ENCODE peak calls at places on chromosomes 11 and 22, in four cellular contexts. One of them, this sample, is unnamed.

GRCh38 chr22:46104170-46104880 is 46.0 kb upstream of the PPARA start:
- DNase-seq in foreskin fibroblast: no peak
- DNase-seq in left cardiac atrium: no peak
- DNase-seq in activated CD8-positive, alpha-beta T cell treated with anti-CD3 and anti-CD28 coated beads for 36 hours: no peak
- DNase-seq in this sample: no peak

GRCh38 chr11:35087648-35088047 is 51.3 kb upstream of the CD44 start:
- DNase-seq in left cardiac atrium: peak
- DNase-seq in activated CD8-positive, alpha-beta T cell treated with anti-CD3 and anti-CD28 coated beads for 36 hours: no peak
- DNase-seq in foreskin fibroblast: no peak
- DNase-seq in this sample: no peak

GRCh38 chr11:47183969-47184368 is 2.3 kb downstream of the PACSIN3 start:
- DNase-seq in foreskin fibroblast: no peak
- DNase-seq in activated CD8-positive, alpha-beta T cell treated with anti-CD3 and anti-CD28 coated beads for 36 hours: no peak
- DNase-seq in left cardiac atrium: no peak
- DNase-seq in this sample: no peak

GRCh38 chr22:25827415-25827814 is 85.4 kb downstream of the MYO18B start:
- DNase-seq in foreskin fibroblast: no peak
- DNase-seq in left cardiac atrium: no peak
- DNase-seq in activated CD8-positive, alpha-beta T cell treated with anti-CD3 and anti-CD28 coated beads for 36 hours: no peak
- DNase-seq in this sample: peak

GRCh38 chr11:2347449-2347848 is 29.7 kb upstream of the CD81 start:
- DNase-seq in foreskin fibroblast: no peak
- DNase-seq in left cardiac atrium: no peak
- DNase-seq in activated CD8-positive, alpha-beta T cell treated with anti-CD3 and anti-CD28 coated beads for 36 hours: no peak
- DNase-seq in this sample: no peak

GRCh38 chr22:25282346-25282670 is 62.9 kb downstream of the CRYBB2 start:
- DNase-seq in activated CD8-positive, alpha-beta T cell treated with anti-CD3 and anti-CD28 coated beads for 36 hours: no peak
- DNase-seq in left cardiac atrium: no peak
- DNase-seq in foreskin fibroblast: no peak
- DNase-seq in this sample: peak

GRCh38 chr11:79276900-79277299 is 163.9 kb downstream of the TENM4 start:
- DNase-seq in left cardiac atrium: no peak
- DNase-seq in foreskin fibroblast: no peak
- DNase-seq in activated CD8-positive, alpha-beta T cell treated with anti-CD3 and anti-CD28 coated beads for 36 hours: no peak
- DNase-seq in this sample: no peak

GRCh38 chr11:18749681-18750319 is 23.8 kb upstream of the IGSF22 start:
- DNase-seq in foreskin fibroblast: peak
- DNase-seq in left cardiac atrium: no peak
- DNase-seq in activated CD8-positive, alpha-beta T cell treated with anti-CD3 and anti-CD28 coated beads for 36 hours: no peak
- DNase-seq in this sample: no peak

GRCh38 chr11:129425214-129425613 is 49.6 kb downstream of the BARX2 start:
- DNase-seq in activated CD8-positive, alpha-beta T cell treated with anti-CD3 and anti-CD28 coated beads for 36 hours: no peak
- DNase-seq in foreskin fibroblast: no peak
- DNase-seq in left cardiac atrium: no peak
- DNase-seq in this sample: no peak

GRCh38 chr11:43579171-43579918 is 101.2 kb upstream of the HSD17B12 start:
- DNase-seq in foreskin fibroblast: no peak
- DNase-seq in left cardiac atrium: no peak
- DNase-seq in activated CD8-positive, alpha-beta T cell treated with anti-CD3 and anti-CD28 coated beads for 36 hours: peak
- DNase-seq in this sample: peak

GRCh38 chr11:114049050-114049449 is 10.5 kb upstream of the ZBTB16 start:
- DNase-seq in activated CD8-positive, alpha-beta T cell treated with anti-CD3 and anti-CD28 coated beads for 36 hours: no peak
- DNase-seq in foreskin fibroblast: no peak
- DNase-seq in left cardiac atrium: no peak
- DNase-seq in this sample: no peak

GRCh38 chr11:85619497-85619896 is 7.6 kb downstream of the DLG2 start:
- DNase-seq in left cardiac atrium: no peak
- DNase-seq in activated CD8-positive, alpha-beta T cell treated with anti-CD3 and anti-CD28 coated beads for 36 hours: peak
- DNase-seq in foreskin fibroblast: peak
- DNase-seq in this sample: no peak

GRCh38 chr11:71454470-71455113 is 1.6 kb downstream of the NADSYN1 start:
- DNase-seq in left cardiac atrium: no peak
- DNase-seq in activated CD8-positive, alpha-beta T cell treated with anti-CD3 and anti-CD28 coated beads for 36 hours: peak
- DNase-seq in foreskin fibroblast: no peak
- DNase-seq in this sample: no peak

GRCh38 chr11:1138053-1138452 is 19.7 kb upstream of the MUC5AC start:
- DNase-seq in left cardiac atrium: no peak
- DNase-seq in foreskin fibroblast: peak
- DNase-seq in activated CD8-positive, alpha-beta T cell treated with anti-CD3 and anti-CD28 coated beads for 36 hours: no peak
- DNase-seq in this sample: no peak

GRCh38 chr11:2418961-2419360 is 18.4 kb downstream of the TSSC4 start:
- DNase-seq in foreskin fibroblast: no peak
- DNase-seq in activated CD8-positive, alpha-beta T cell treated with anti-CD3 and anti-CD28 coated beads for 36 hours: no peak
- DNase-seq in left cardiac atrium: no peak
- DNase-seq in this sample: no peak

GRCh38 chr11:124198852-124199389 is 15.8 kb downstream of the OR10D3 start:
- DNase-seq in left cardiac atrium: no peak
- DNase-seq in activated CD8-positive, alpha-beta T cell treated with anti-CD3 and anti-CD28 coated beads for 36 hours: peak
- DNase-seq in foreskin fibroblast: no peak
- DNase-seq in this sample: no peak

GRCh38 chr11:66467756-66468155 is 1.1 kb downstream of the PELI3 start:
- DNase-seq in left cardiac atrium: peak
- DNase-seq in foreskin fibroblast: no peak
- DNase-seq in activated CD8-positive, alpha-beta T cell treated with anti-CD3 and anti-CD28 coated beads for 36 hours: peak
- DNase-seq in this sample: peak

GRCh38 chr22:42758929-42759629 is 38.4 kb upstream of the A4GALT start:
- DNase-seq in left cardiac atrium: no peak
- DNase-seq in foreskin fibroblast: no peak
- DNase-seq in activated CD8-positive, alpha-beta T cell treated with anti-CD3 and anti-CD28 coated beads for 36 hours: no peak
- DNase-seq in this sample: no peak

GRCh38 chr22:39219071-39220050 is 25.4 kb downstream of the PDGFB start:
- DNase-seq in foreskin fibroblast: no peak
- DNase-seq in left cardiac atrium: peak
- DNase-seq in activated CD8-positive, alpha-beta T cell treated with anti-CD3 and anti-CD28 coated beads for 36 hours: no peak
- DNase-seq in this sample: peak

GRCh38 chr11:30125461-30125860 is 105.4 kb upstream of the FSHB start:
- DNase-seq in activated CD8-positive, alpha-beta T cell treated with anti-CD3 and anti-CD28 coated beads for 36 hours: no peak
- DNase-seq in left cardiac atrium: no peak
- DNase-seq in foreskin fibroblast: no peak
- DNase-seq in this sample: no peak

This sample was measured in retina.